ENCODE peak calls at places on chromosome 4, in four cellular contexts. T is tibial artery, S is GM23248, U is mammary epithelial cell. V is an unnamed sample.

GRCh38 chr4:188299161-188299560 is 159.9 kb downstream of the TRIML1 start:
- DNase-seq in T (no peak), S (no peak), U (no peak), V (no peak)

GRCh38 chr4:1871471-1872021 is 353 bp downstream of the NSD2 start:
- DNase-seq in T (no peak), S (peak), U (peak), V (peak)

GRCh38 chr4:2077537-2078460 is 18.7 kb downstream of the NAT8L start:
- DNase-seq in T (no peak), S (no peak), U (no peak), V (no peak)

GRCh38 chr4:76765473-76766183 is 132.3 kb downstream of the SOWAHB start:
- DNase-seq in T (no peak), S (peak), U (no peak), V (no peak)

GRCh38 chr4:155615054-155615887 is 51.4 kb upstream of the GUCY1A1 start:
- DNase-seq in T (no peak), S (no peak), U (no peak), V (no peak)

GRCh38 chr4:121041307-121042090 is 30.8 kb downstream of the NDNF start:
- DNase-seq in T (no peak), S (no peak), U (no peak), V (no peak)

GRCh38 chr4:125826801-125827200 is 512.0 kb downstream of the FAT4 start:
- DNase-seq in T (no peak), S (peak), U (no peak), V (peak)

GRCh38 chr4:3776166-3777032 is 10.2 kb downstream of the ADRA2C start:
- DNase-seq in T (no peak), S (no peak), U (no peak), V (no peak)

GRCh38 chr4:142314183-142314582 is 531.9 kb downstream of the INPP4B start:
- DNase-seq in T (no peak), S (no peak), U (no peak), V (no peak)

GRCh38 chr4:92654084-92654483 is 350.3 kb downstream of the GRID2 start:
- DNase-seq in T (no peak), S (no peak), U (no peak), V (no peak)

GRCh38 chr4:3788366-3788660 is 22.1 kb downstream of the ADRA2C start:
- DNase-seq in T (no peak), S (no peak), U (no peak), V (no peak)

GRCh38 chr4:73836373-73837269 is at the start of gene CXCL6:
- DNase-seq in T (no peak), S (peak), U (no peak), V (peak)

GRCh38 chr4:185467101-185467500 is 4.4 kb downstream of the CCDC110 start:
- DNase-seq in T (no peak), S (peak), U (no peak), V (peak)

GRCh38 chr4:101199507-101200285 is 147.6 kb downstream of the PPP3CA start:
- DNase-seq in T (no peak), S (peak), U (peak), V (peak)

GRCh38 chr4:159319027-159319426 is 216.1 kb downstream of the RAPGEF2 start:
- DNase-seq in T (no peak), S (no peak), U (no peak), V (no peak)

GRCh38 chr4:27270435-27270834 is 409.8 kb downstream of the STIM2 start:
- DNase-seq in T (no peak), S (no peak), U (peak), V (no peak)

GRCh38 chr4:108345862-108346530 is 177.3 kb upstream of the LEF1 start:
- DNase-seq in T (no peak), S (peak), U (peak), V (no peak)

GRCh38 chr4:108337923-108338322 is 169.2 kb upstream of the LEF1 start:
- DNase-seq in T (no peak), S (peak), U (peak), V (peak)

GRCh38 chr4:108342325-108342986 is 173.7 kb upstream of the LEF1 start:
- DNase-seq in T (no peak), S (no peak), U (no peak), V (no peak)
- H3K4me3 ChIP-seq in T (no peak), S (no peak), U (no peak), V (no peak)

GRCh38 chr4:138494931-138495330 is 252.8 kb upstream of the SLC7A11 start:
- DNase-seq in T (no peak), S (peak), U (peak), V (peak)

GRCh38 chr4:138487217-138487616 is 245.1 kb upstream of the SLC7A11 start:
- DNase-seq in T (no peak), S (no peak), U (no peak), V (no peak)

GRCh38 chr4:138488527-138488926 is 246.4 kb upstream of the SLC7A11 start:
- DNase-seq in T (no peak), S (no peak), U (no peak), V (no peak)

GRCh38 chr4:138492178-138492577 is 250.0 kb upstream of the SLC7A11 start:
- DNase-seq in T (no peak), S (no peak), U (no peak), V (no peak)
- H3K4me3 ChIP-seq in T (no peak), S (no peak), U (no peak), V (no peak)

GRCh38 chr4:94410678-94411206 is 41.0 kb upstream of the PDLIM5 start:
- DNase-seq in T (peak), S (peak), U (no peak), V (peak)

GRCh38 chr4:94409947-94410346 is 41.8 kb upstream of the PDLIM5 start:
- DNase-seq in T (no peak), S (peak), U (no peak), V (peak)

GRCh38 chr4:94412019-94413017 is 39.4 kb upstream of the PDLIM5 start:
- DNase-seq in T (no peak), S (peak), U (peak), V (peak)

GRCh38 chr4:94413085-94413685 is 38.6 kb upstream of the PDLIM5 start:
- DNase-seq in T (no peak), S (peak), U (no peak), V (no peak)

GRCh38 chr4:94411296-94411695 is 40.4 kb upstream of the PDLIM5 start:
- DNase-seq in T (no peak), S (peak), U (no peak), V (no peak)
- H3K4me3 ChIP-seq in T (no peak), S (no peak), U (no peak), V (no peak)

DNA sequence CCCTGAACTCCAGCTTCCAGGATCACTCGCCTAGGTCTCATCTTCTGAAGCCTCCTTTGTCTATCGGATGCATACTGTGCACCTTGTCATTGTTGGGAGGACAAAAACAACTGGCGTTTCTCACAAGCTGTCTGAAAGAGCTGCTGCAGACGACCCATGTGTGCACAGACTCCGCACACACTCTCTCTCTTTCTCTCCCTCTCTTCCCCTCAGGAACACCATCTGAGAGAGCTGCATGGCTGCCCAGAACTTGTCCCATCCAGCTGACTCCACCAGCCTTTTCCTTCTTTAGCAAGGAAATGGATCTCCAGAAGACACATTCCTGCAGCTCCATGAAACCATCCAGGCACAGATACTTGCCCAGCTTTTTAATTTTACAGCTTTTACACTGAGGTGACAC is 82.9 kb downstream of the MAML3 start:
- DNase-seq in T (no peak), S (no peak), U (no peak), V (no peak)
- H3K4me3 ChIP-seq in T (no peak), S (peak), U (no peak), V (no peak)

GRCh38 chr4:105637409-105638258 is 70.9 kb downstream of the INTS12 start:
- DNase-seq in T (peak), S (peak), U (no peak), V (peak)
- H3K4me3 ChIP-seq in T (no peak), S (no peak), U (no peak), V (peak)

DNA sequence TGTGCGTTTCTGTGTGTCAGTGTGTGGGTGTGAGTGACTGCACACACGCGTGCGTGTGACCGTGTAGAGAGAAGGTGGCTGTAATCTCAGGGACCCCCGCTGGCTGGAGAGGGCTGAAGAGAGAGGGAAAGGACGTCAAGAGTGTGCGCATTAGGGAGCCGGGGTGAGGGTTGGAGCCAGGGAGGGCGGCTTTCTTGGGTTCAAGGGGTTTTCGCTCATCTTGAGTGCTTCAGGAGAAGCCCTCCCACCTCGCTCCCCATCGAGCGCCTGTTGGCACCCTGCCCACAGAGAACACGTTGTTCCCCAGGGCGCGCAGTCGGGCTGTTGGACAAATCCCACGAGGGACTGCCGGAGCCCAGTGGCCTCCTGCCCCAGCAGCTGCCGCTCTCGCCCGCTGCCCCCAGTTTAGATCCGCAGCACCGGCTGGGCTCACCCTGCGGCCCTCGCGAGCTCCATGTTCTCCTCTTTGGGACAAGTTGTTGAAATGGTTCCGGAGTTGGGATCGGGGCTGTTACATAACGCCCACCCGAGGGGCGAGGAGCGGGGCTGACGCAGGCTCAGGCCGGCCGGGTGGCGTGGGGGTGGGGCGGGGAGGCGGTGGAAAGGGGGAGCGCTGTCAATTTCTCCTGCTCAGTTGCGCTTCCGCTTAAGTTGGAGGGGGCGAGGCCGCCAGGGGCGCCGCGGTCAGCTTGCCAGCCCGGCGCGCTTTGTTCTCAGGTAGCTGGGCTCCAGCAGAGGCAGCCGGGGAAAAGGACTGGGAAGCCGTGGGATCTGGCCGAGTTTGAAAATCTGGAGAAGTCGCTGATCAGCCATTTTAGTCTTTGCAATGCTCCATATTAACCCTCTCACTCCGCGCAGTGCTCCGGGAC is 1.6 kb downstream of the GRIA2 start:
- DNase-seq in T (no peak), S (peak), U (no peak), V (peak)
- H3K4me3 ChIP-seq in T (peak), S (peak), U (peak), V (peak)

GRCh38 chr4:53656421-53656981 is 65.2 kb upstream of the LNX1 start:
- DNase-seq in T (peak), S (peak), U (no peak), V (peak)
- H3K4me3 ChIP-seq in T (no peak), S (peak), U (no peak), V (peak)

DNA sequence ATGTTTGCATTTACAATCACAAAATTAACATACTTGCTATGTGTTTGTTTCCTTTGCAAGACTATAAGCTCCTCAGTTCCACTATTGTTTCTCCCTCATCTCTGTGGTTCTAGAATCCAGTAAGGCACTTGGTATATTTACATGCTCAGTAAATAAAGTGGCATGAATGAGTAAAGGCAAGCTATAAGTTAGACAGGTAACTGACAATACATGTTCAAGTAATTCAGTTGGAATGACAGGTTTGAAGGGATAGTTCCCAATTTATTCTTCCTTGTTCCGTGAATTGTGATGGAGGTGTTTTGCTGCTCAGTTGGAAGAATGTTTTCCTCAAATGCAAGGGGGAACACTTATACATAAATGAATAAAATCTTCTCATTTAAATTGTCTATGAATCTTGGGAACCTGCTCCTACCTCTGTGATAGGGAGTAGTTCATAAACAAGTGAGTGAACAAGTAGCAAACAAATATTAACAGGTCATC is 54.1 kb upstream of the DHX15 start:
- DNase-seq in T (no peak), S (no peak), U (no peak), V (no peak)
- H3K4me3 ChIP-seq in T (no peak), S (no peak), U (no peak), V (no peak)

GRCh38 chr4:86274642-86275041 is 85.2 kb downstream of the MAPK10 start:
- DNase-seq in T (no peak), S (no peak), U (no peak), V (no peak)

GRCh38 chr4:86271057-86271456 is 88.8 kb downstream of the MAPK10 start:
- DNase-seq in T (no peak), S (no peak), U (no peak), V (no peak)

GRCh38 chr4:86264269-86264668 is 95.6 kb downstream of the MAPK10 start:
- DNase-seq in T (no peak), S (no peak), U (no peak), V (no peak)

GRCh38 chr4:86269354-86269753 is 90.5 kb downstream of the MAPK10 start:
- DNase-seq in T (no peak), S (no peak), U (no peak), V (no peak)
- H3K4me3 ChIP-seq in T (no peak), S (no peak), U (no peak), V (no peak)

V was measured in adipocyte.